ENCODE peak calls at places on chromosomes 13 and 19, in nine cellular contexts. T, Y, O, E, I, N, G, P and W are unnamed samples.

GRCh38 chr19:16927883-16928282 is 39.1 kb downstream of the F2RL3 start:
- DNase-seq in E (no peak), O (no peak), T (no peak), I (no peak), G (no peak), P (no peak), Y (no peak), N (no peak), W (no peak)

GRCh38 chr13:110242615-110243014 is 64.3 kb downstream of the COL4A1 start:
- DNase-seq in E (no peak), O (no peak), G (no peak), T (no peak), P (no peak), Y (no peak), I (no peak), N (no peak), W (no peak)

GRCh38 chr13:40665061-40665753 is 1.2 kb downstream of the FOXO1 start:
- DNase-seq in N (peak), E (peak), G (peak), T (no peak), I (no peak), O (no peak), Y (peak), P (no peak), W (no peak)

GRCh38 chr13:77136902-77137420 is 110.0 kb upstream of the FBXL3 start:
- DNase-seq in E (no peak), N (peak), G (no peak), P (no peak), I (peak), O (no peak), T (no peak), Y (no peak), W (peak)

GRCh38 chr13:34767778-34768177 is 174.3 kb upstream of the NBEA start:
- DNase-seq in I (no peak), N (no peak), Y (no peak), P (no peak), T (no peak), O (no peak), E (no peak), G (no peak), W (no peak)

GRCh38 chr13:93690139-93690538 is 463.5 kb downstream of the GPC6 start:
- DNase-seq in T (no peak), N (peak), E (no peak), P (no peak), I (no peak), O (no peak), G (no peak), Y (no peak), W (no peak)

GRCh38 chr19:34577531-34578101 is 96.1 kb downstream of the WTIP start:
- DNase-seq in I (no peak), N (no peak), P (no peak), O (no peak), E (no peak), G (no peak), Y (no peak), T (no peak), W (no peak)

GRCh38 chr13:26558074-26558805 is 757 bp downstream of the WASF3 start:
- DNase-seq in N (peak), G (no peak), I (no peak), O (no peak), Y (no peak), P (no peak), E (peak), T (no peak), W (no peak)

GRCh38 chr13:62302341-62302740 is 886.7 kb upstream of the PCDH20 start:
- DNase-seq in G (no peak), N (peak), P (no peak), I (no peak), O (no peak), Y (no peak), T (no peak), E (no peak), W (no peak)

GRCh38 chr19:2077398-2077797 is 18.7 kb downstream of the MOB3A start:
- DNase-seq in G (no peak), T (no peak), N (no peak), Y (no peak), O (no peak), I (no peak), P (no peak), E (no peak), W (no peak)

GRCh38 chr19:42512130-42512636 is 16.1 kb downstream of the CEACAM1 start:
- DNase-seq in T (no peak), E (no peak), Y (no peak), I (no peak), O (no peak), P (no peak), G (no peak), N (no peak), W (no peak)

GRCh38 chr19:5292843-5293606 is 47.6 kb downstream of the PTPRS start:
- DNase-seq in N (peak), I (peak), P (no peak), T (peak), G (peak), O (peak), E (peak), Y (peak), W (no peak)

GRCh38 chr13:85508683-85509329 is 290.4 kb downstream of the SLITRK6 start:
- DNase-seq in I (no peak), P (no peak), E (peak), Y (no peak), T (no peak), N (peak), G (no peak), O (peak), W (no peak)

GRCh38 chr19:8609210-8610040 is 1.1 kb downstream of the ADAMTS10 start:
- DNase-seq in P (peak), O (no peak), N (peak), I (peak), G (no peak), E (peak), Y (no peak), T (no peak), W (no peak)

GRCh38 chr19:38661996-38662395 is 14.5 kb downstream of the ACTN4 start:
- DNase-seq in I (no peak), P (no peak), Y (no peak), E (no peak), T (no peak), G (no peak), O (peak), N (no peak), W (no peak)

GRCh38 chr19:33826521-33826920 is 29.9 kb downstream of the KCTD15 start:
- DNase-seq in Y (no peak), I (no peak), E (no peak), P (no peak), T (no peak), G (no peak), O (no peak), N (no peak), W (no peak)

GRCh38 chr13:42849200-42849599 is 67.8 kb downstream of the FAM216B start:
- DNase-seq in E (no peak), T (no peak), P (no peak), G (no peak), I (no peak), N (no peak), Y (no peak), O (no peak), W (no peak)

GRCh38 chr13:97834255-97834654 is 119.2 kb upstream of the IPO5 start:
- DNase-seq in N (peak), O (no peak), E (no peak), G (no peak), P (no peak), T (peak), I (no peak), Y (no peak), W (no peak)

GRCh38 chr13:40982772-40983171 is 36.3 kb downstream of the ELF1 start:
- DNase-seq in I (no peak), Y (peak), O (no peak), G (peak), P (peak), T (peak), E (peak), N (peak), W (no peak)

GRCh38 chr13:23235994-23236393 is 55.2 kb downstream of the SGCG start:
- DNase-seq in N (no peak), P (no peak), G (no peak), E (no peak), T (no peak), Y (no peak), I (no peak), O (no peak), W (no peak)

GRCh38 chr19:50026550-50026906 is 723 bp downstream of the ZNF473 start:
- DNase-seq in I (no peak), P (no peak), N (no peak), G (no peak), T (no peak), E (no peak), Y (no peak), O (no peak), W (no peak)

GRCh38 chr19:33675501-33676124 is 53.9 kb downstream of the CHST8 start:
- DNase-seq in N (no peak), G (no peak), O (no peak), T (no peak), P (no peak), I (no peak), Y (no peak), E (no peak), W (no peak)

GRCh38 chr13:52463526-52463925 is 8.2 kb downstream of the CKAP2 start:
- DNase-seq in O (no peak), E (no peak), P (no peak), I (no peak), Y (no peak), T (no peak), G (no peak), N (no peak), W (no peak)

GRCh38 chr19:6021878-6022569 is 44.1 kb upstream of the RANBP3 start:
- DNase-seq in E (peak), N (peak), P (peak), I (peak), O (peak), Y (peak), T (peak), G (peak), W (peak)